ENCODE peak calls at places on chromosomes 3 and 15, in five cellular contexts. B is astrocyte, M is psoas muscle, W is SK-N-SH, Z is neural progenitor cell. T is an unnamed sample.

GRCh38 chr3:176068750-176069149 is 1128.5 kb downstream of the TBL1XR1 start:
- DNase-seq in B (no peak), M (no peak), W (no peak), Z (no peak), T (no peak)

GRCh38 chr3:182349051-182349450 is 444.3 kb upstream of the ATP11B start:
- DNase-seq in B (no peak), M (no peak), W (no peak), Z (no peak), T (no peak)

GRCh38 chr3:170977911-170978310 is 48.6 kb downstream of the SLC2A2 start:
- DNase-seq in B (no peak), M (no peak), W (no peak), Z (no peak), T (no peak)

GRCh38 chr3:130901463-130902204 is 7.8 kb downstream of the ATP2C1 start:
- DNase-seq in B (no peak), M (no peak), W (no peak), Z (no peak), T (peak; percentile 11)

GRCh38 chr3:50333744-50334328 is 5.8 kb upstream of the TUSC2 start:
- DNase-seq in B (no peak), M (peak; percentile 60), W (no peak), Z (no peak), T (no peak)

GRCh38 chr15:64334530-64334929 is 21.4 kb downstream of the CSNK1G1 start:
- DNase-seq in B (no peak), M (no peak), W (no peak), Z (no peak), T (peak; percentile 25)

GRCh38 chr15:74847462-74847861 is 4.5 kb upstream of the ULK3 start:
- DNase-seq in B (no peak), M (no peak), W (no peak), Z (no peak), T (no peak)

GRCh38 chr3:157542711-157543485 is 39.7 kb upstream of the VEPH1 start:
- DNase-seq in B (peak; percentile 65), M (peak; percentile 79), W (peak; percentile 89), Z (peak; percentile 72), T (peak; percentile 50)

GRCh38 chr3:20320489-20320888 is 134.5 kb upstream of the SGO1 start:
- DNase-seq in B (no peak), M (no peak), W (no peak), Z (no peak), T (no peak)

GRCh38 chr3:194908972-194909371 is 223.3 kb downstream of the FAM43A start:
- DNase-seq in B (no peak), M (no peak), W (peak; percentile 59), Z (no peak), T (no peak)

GRCh38 chr15:87369269-87369668 is 887.3 kb downstream of the NTRK3 start:
- DNase-seq in B (peak; percentile 99), M (no peak), W (no peak), Z (no peak), T (peak; percentile 76)

GRCh38 chr3:49926117-49926728 is 3.4 kb downstream of the MON1A start:
- DNase-seq in B (no peak), M (no peak), W (no peak), Z (no peak), T (no peak)

GRCh38 chr3:195302436-195302835 is 31.5 kb upstream of the XXYLT1 start:
- DNase-seq in B (peak; percentile 28), M (no peak), W (no peak), Z (no peak), T (no peak)

GRCh38 chr15:51536965-51537574 is 85.5 kb downstream of the DMXL2 start:
- DNase-seq in B (no peak), M (no peak), W (peak; percentile 9), Z (peak; percentile 8), T (peak; percentile 28)

DNA sequence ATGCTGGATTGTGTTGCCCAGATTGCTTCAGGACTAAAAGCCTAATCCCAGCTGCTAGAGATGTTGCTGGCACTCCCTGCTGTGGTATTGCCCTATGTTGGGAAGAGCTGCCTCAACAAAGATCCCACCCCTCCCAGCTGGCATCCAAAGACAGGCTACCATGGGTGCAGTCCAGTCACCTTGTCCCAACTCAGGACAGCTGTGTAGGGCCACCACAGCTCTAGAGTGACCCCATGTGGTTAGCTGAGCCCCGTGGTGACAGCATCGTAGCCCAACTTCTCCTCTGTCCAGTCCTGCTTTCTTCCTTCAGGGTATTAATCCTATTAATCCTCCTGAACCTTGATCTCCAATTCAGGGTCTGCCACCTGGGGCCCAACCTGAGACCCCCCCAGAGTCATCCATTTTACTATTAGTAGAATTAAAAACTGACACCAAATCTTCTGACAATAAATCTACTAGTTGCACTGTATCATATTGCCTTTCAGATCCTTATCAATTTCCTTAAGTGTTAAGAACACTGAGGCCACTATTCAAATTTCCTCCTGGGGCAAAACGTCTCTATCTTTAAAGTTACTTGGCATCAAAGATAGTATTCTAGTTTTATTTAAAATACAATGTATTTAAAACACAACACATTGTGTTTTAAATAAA is 83.5 kb downstream of the AQP9 start:
- DNase-seq in B (no peak), M (no peak), W (peak; percentile 54), Z (peak; percentile 52), T (peak; percentile 40)
- TF ChIP-seq CTCF in B (peak; percentile 32), M (no peak), W (peak; percentile 68), Z (peak; percentile 60), T (peak; percentile 60)

DNA sequence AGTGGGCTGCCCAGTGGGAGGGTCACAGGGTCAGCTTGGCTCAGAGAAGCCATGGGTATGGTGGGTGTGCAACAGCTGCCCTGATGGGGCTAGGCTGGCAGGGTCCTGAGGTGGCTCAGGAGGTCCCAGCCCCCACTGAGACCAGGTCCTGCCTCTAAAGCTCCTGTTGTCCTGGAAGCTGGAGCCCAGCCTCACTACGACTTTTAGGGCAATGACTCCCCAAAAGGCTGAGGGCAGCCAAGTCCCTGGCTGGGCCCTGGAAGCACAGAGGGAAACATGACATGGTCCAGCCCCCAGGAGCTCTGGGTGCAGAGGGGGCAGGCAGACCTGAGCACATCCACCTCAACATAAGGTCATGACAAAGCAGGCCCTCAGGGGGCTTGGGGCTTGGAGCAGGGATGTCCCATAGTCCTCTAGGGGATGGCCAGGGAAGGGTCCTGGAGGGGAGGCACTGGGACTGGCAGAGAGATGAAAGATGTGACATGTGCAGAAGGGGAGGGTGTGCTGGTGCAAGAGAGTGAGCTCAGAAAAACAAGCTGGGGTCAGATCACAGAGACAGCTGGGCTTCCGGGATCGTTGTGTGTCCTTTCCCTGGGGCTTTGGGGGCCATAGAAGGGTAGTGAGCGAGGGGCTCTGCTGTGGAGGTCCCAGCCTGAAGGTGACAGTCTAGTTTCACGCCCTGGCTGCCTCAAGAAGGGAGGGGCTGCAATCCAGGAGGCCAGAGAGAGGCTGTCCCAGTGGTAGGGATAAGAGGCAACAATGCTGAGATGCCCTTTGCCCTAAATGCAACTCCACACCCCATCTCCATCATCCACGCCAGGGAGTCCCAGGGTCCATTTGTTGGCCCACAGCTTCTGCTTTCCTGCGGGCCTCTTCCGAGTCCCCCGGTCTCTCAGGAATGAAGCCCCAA is 639 bp upstream of the ITIH3 start:
- DNase-seq in B (no peak), M (no peak), W (no peak), Z (no peak), T (no peak)
- H3K4me3 ChIP-seq in B (no peak overlapping the region), M (no peak overlapping the region), W (no peak overlapping the region), Z (no peak overlapping the region), T (no peak overlapping the region)

GRCh38 chr15:92050220-92050898 is 196.9 kb downstream of the SLCO3A1 start:
- DNase-seq in B (no peak), M (no peak), W (no peak), Z (no peak), T (no peak)

GRCh38 chr15:92056875-92057274 is 203.4 kb downstream of the SLCO3A1 start:
- DNase-seq in B (no peak), M (no peak), W (no peak), Z (no peak), T (no peak)

GRCh38 chr15:92049290-92050008 is 195.9 kb downstream of the SLCO3A1 start:
- DNase-seq in B (no peak), M (no peak), W (no peak), Z (peak; percentile 21), T (no peak)

GRCh38 chr15:92051726-92052125 is 198.2 kb downstream of the SLCO3A1 start:
- DNase-seq in B (no peak), M (no peak), W (no peak), Z (no peak), T (no peak)

GRCh38 chr15:92053727-92054316 is 200.3 kb downstream of the SLCO3A1 start:
- DNase-seq in B (no peak), M (no peak), W (no peak), Z (no peak), T (no peak)
- TF ChIP-seq CTCF in B (peak; percentile 49), M (peak; percentile 5), W (peak; percentile 56), Z (peak; percentile 65), T (peak; percentile 43)

DNA sequence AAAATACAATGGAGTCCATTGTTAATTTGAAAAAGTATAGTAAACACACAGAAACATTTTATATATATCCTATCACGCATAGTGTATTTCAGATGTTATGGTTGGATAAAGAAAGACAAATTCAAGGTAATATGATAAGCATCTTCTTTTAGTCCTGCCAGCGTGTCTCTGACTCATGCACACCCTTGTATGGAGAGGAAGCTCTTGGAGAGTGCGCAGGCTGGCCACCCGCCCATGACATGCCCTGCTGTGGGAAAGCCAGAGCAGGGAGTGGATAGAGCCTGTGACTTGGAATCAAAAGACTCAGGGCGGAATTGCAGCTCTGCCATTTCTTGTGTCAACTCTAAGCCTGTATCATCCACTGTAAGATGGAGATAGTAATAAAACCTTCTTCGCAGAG is 23.0 kb upstream of the COPG1 start:
- DNase-seq in B (peak; percentile 95), M (peak; percentile 91), W (peak; percentile 34), Z (no peak), T (peak; percentile 93)
- H3K4me3 ChIP-seq in B (no peak overlapping the region), M (peak overlapping the region; percentile 27), W (no peak overlapping the region), Z (no peak overlapping the region), T (no peak overlapping the region)

GRCh38 chr3:52002768-52003167 is 7.1 kb upstream of the RPL29 start:
- DNase-seq in B (no peak), M (peak; percentile 12), W (no peak), Z (peak; percentile 83), T (no peak)

GRCh38 chr3:52005571-52005986 is 9.9 kb upstream of the RPL29 start:
- DNase-seq in B (peak; percentile 79), M (peak; percentile 43), W (peak; percentile 71), Z (peak; percentile 57), T (peak; percentile 74)

GRCh38 chr3:52006017-52006819 is 10.5 kb upstream of the RPL29 start:
- DNase-seq in B (no peak), M (peak; percentile 13), W (peak; percentile 72), Z (no peak), T (no peak)

GRCh38 chr3:52004906-52005395 is 9.3 kb upstream of the RPL29 start:
- DNase-seq in B (no peak), M (no peak), W (no peak), Z (peak; percentile 29), T (no peak)

DNA sequence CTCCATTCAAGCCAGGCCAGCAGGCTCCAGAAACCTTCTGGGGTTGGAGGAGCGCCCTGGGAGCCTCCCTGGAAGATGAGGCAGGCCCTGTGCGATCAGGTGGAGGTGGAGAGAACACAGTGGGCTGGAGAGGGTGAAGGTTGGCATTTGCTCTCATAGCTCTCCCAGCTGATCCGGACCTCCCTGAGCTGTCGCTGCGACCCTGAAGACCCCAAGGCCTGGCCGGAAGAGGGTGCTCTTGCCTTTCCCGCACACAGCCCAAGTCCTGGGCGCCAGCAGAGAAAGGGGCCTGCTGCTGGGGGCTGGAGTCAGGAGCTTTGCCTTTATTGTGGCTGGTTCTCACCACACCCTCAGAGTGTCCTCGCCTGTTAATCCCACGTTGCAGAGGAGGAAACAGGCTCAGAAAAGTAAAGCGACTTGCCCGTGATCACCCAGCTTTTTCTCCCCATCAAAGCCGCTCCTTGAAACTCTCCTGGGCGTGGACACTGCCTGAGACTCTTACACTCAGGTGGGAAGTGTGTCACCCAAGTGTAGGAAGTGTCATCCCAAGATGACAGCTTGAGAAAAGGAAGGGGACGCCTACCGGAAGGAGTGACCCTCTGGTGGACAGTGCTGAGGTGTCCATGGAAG is 8.6 kb upstream of the RPL29 start:
- DNase-seq in B (no peak), M (peak; percentile 51), W (peak; percentile 88), Z (peak; percentile 90), T (peak; percentile 49)
- TF ChIP-seq CTCF in B (peak; percentile 50), M (peak; percentile 63), W (peak; percentile 61), Z (peak; percentile 76), T (peak; percentile 52)

GRCh38 chr3:16883057-16883725 is 1.6 kb upstream of the PLCL2 start:
- DNase-seq in B (no peak), M (no peak), W (peak; percentile 20), Z (peak; percentile 49), T (no peak)
- H3K4me3 ChIP-seq in B (no peak overlapping the region), M (peak overlapping the region; percentile 97), W (no peak overlapping the region), Z (no peak overlapping the region), T (no peak overlapping the region)